ENCODE peak calls at places on chromosomes 12 and 14, in four cellular contexts. One of them, this sample, is unnamed.
A peak's percentile ranks its signal among the peaks of the same experiment; 100 is the strongest.

GRCh38 chr14:101174980-101175606 is 271.6 kb upstream of the RTL1 start:
- DNase-seq in heart right ventricle: no peak
- DNase-seq in foreskin keratinocyte: no peak
- DNase-seq in CD4-positive, alpha-beta T cell: no peak
- DNase-seq in this sample: no peak

GRCh38 chr14:64556526-64556925 is 6.8 kb downstream of the PPP1R36 start:
- DNase-seq in heart right ventricle: no peak
- DNase-seq in foreskin keratinocyte: peak; percentile 37
- DNase-seq in CD4-positive, alpha-beta T cell: no peak
- DNase-seq in this sample: no peak

GRCh38 chr14:88437659-88438058 is 52.2 kb downstream of the SPATA7 start:
- DNase-seq in foreskin keratinocyte: no peak
- DNase-seq in CD4-positive, alpha-beta T cell: no peak
- DNase-seq in heart right ventricle: no peak
- DNase-seq in this sample: no peak

GRCh38 chr14:102071283-102071998 is 15.4 kb downstream of the HSP90AA1 start:
- DNase-seq in CD4-positive, alpha-beta T cell: no peak
- DNase-seq in heart right ventricle: no peak
- DNase-seq in foreskin keratinocyte: peak; percentile 87
- DNase-seq in this sample: no peak

GRCh38 chr12:107533218-107533617 is 152.4 kb upstream of the PWP1 start:
- DNase-seq in foreskin keratinocyte: no peak
- DNase-seq in CD4-positive, alpha-beta T cell: no peak
- DNase-seq in heart right ventricle: no peak
- DNase-seq in this sample: no peak

GRCh38 chr14:50532502-50533313 is at the start of gene MAP4K5:
- DNase-seq in CD4-positive, alpha-beta T cell: peak; percentile 82
- DNase-seq in foreskin keratinocyte: peak; percentile 73
- DNase-seq in heart right ventricle: peak; percentile 93
- DNase-seq in this sample: peak; percentile 40

GRCh38 chr12:21651821-21652220 is 5.8 kb downstream of the LDHB start:
- DNase-seq in CD4-positive, alpha-beta T cell: no peak
- DNase-seq in heart right ventricle: no peak
- DNase-seq in foreskin keratinocyte: no peak
- DNase-seq in this sample: no peak

GRCh38 chr12:132886529-132887477 is 602 bp downstream of the CHFR start:
- DNase-seq in foreskin keratinocyte: no peak
- DNase-seq in CD4-positive, alpha-beta T cell: no peak
- DNase-seq in heart right ventricle: no peak
- DNase-seq in this sample: no peak

GRCh38 chr14:31596691-31597090 is 35.5 kb downstream of the NUBPL start:
- DNase-seq in CD4-positive, alpha-beta T cell: no peak
- DNase-seq in foreskin keratinocyte: no peak
- DNase-seq in heart right ventricle: no peak
- DNase-seq in this sample: no peak

GRCh38 chr12:53180931-53181645 is 363 bp upstream of the CSAD start:
- DNase-seq in foreskin keratinocyte: peak; percentile 41
- DNase-seq in CD4-positive, alpha-beta T cell: peak; percentile 69
- DNase-seq in heart right ventricle: peak; percentile 83
- DNase-seq in this sample: no peak

GRCh38 chr12:108837239-108837638 is 20.1 kb downstream of the SSH1 start:
- DNase-seq in heart right ventricle: no peak
- DNase-seq in foreskin keratinocyte: no peak
- DNase-seq in CD4-positive, alpha-beta T cell: no peak
- DNase-seq in this sample: no peak

GRCh38 chr14:77098470-77099353 is 654 bp downstream of the CIPC start:
- DNase-seq in heart right ventricle: peak; percentile 74
- DNase-seq in foreskin keratinocyte: no peak
- DNase-seq in CD4-positive, alpha-beta T cell: no peak
- DNase-seq in this sample: no peak

GRCh38 chr14:100547633-100548294 is 39.5 kb downstream of the BEGAIN start:
- DNase-seq in foreskin keratinocyte: no peak
- DNase-seq in CD4-positive, alpha-beta T cell: no peak
- DNase-seq in heart right ventricle: peak; percentile 54
- DNase-seq in this sample: no peak

GRCh38 chr12:5945071-5946008 is at the start of gene ANO2:
- DNase-seq in foreskin keratinocyte: no peak
- DNase-seq in heart right ventricle: peak; percentile 27
- DNase-seq in CD4-positive, alpha-beta T cell: no peak
- DNase-seq in this sample: no peak

GRCh38 chr12:2902287-2902880 is 11.7 kb downstream of the TULP3 start:
- DNase-seq in foreskin keratinocyte: no peak
- DNase-seq in heart right ventricle: no peak
- DNase-seq in CD4-positive, alpha-beta T cell: no peak
- DNase-seq in this sample: no peak

GRCh38 chr14:52918486-52918885 is 32.4 kb downstream of the FERMT2 start:
- DNase-seq in heart right ventricle: no peak
- DNase-seq in CD4-positive, alpha-beta T cell: peak; percentile 2
- DNase-seq in foreskin keratinocyte: peak; percentile 54
- DNase-seq in this sample: peak; percentile 12

GRCh38 chr12:99810718-99811593 is 163.4 kb downstream of the GARIN6 start:
- DNase-seq in heart right ventricle: no peak
- DNase-seq in CD4-positive, alpha-beta T cell: no peak
- DNase-seq in foreskin keratinocyte: peak; percentile 9
- DNase-seq in this sample: no peak

GRCh38 chr12:81758421-81759214 is 532 bp downstream of the PPFIA2 start:
- DNase-seq in foreskin keratinocyte: peak; percentile 4
- DNase-seq in heart right ventricle: peak; percentile 15
- DNase-seq in CD4-positive, alpha-beta T cell: no peak
- DNase-seq in this sample: no peak

GRCh38 chr12:50042693-50043092 is 14.7 kb upstream of the ASIC1 start:
- DNase-seq in CD4-positive, alpha-beta T cell: no peak
- DNase-seq in heart right ventricle: no peak
- DNase-seq in foreskin keratinocyte: no peak
- DNase-seq in this sample: no peak

GRCh38 chr12:29561736-29562135 is 64.2 kb upstream of the OVCH1 start:
- DNase-seq in CD4-positive, alpha-beta T cell: no peak
- DNase-seq in heart right ventricle: no peak
- DNase-seq in foreskin keratinocyte: no peak
- DNase-seq in this sample: no peak

GRCh38 chr14:75640876-75641275 is 19.8 kb downstream of the ERG28 start:
- DNase-seq in CD4-positive, alpha-beta T cell: no peak
- DNase-seq in heart right ventricle: no peak
- DNase-seq in foreskin keratinocyte: no peak
- DNase-seq in this sample: no peak

GRCh38 chr14:55540847-55541773 is 38.9 kb upstream of the KTN1 start:
- DNase-seq in CD4-positive, alpha-beta T cell: no peak
- DNase-seq in heart right ventricle: no peak
- DNase-seq in foreskin keratinocyte: peak; percentile 42
- DNase-seq in this sample: peak; percentile 29

GRCh38 chr12:130633771-130634170 is 82.3 kb downstream of the RIMBP2 start:
- DNase-seq in CD4-positive, alpha-beta T cell: no peak
- DNase-seq in heart right ventricle: no peak
- DNase-seq in foreskin keratinocyte: no peak
- DNase-seq in this sample: no peak

DNA sequence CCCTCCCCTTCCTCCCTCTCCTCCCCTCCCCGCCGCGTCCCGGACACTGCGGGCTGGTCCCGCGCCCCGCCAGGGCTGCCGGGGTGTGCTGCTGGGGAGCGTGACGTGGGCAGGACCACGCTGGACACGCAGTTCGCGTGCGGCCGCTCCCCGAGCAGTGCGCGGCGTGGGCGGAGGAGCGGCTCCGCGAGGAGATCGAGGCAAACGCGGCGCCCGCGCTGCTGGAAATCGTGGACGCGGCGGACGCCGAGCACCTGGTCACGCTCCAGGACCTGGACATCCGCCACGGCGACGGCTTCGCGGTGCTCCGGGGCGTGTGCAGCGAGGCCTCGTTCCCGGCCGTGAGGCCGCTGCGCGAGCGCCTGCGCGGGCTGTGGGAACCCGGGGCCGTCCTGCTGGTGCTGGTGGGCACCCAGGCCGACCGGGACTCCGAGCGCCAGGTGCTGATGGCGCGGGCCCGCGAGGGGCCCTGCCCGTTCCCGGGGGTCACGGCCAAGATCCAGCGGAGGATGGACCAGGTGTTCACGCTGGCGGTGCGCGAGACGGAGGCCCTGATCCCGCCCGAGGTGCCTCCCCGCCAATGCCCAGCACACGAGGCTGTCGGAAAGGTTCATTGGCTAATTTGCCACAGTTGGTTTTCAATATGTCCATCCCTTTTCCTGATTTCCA is 84.3 kb downstream of the TNFAIP2 start:
- DNase-seq in heart right ventricle: peak; percentile 56
- DNase-seq in CD4-positive, alpha-beta T cell: no peak
- DNase-seq in foreskin keratinocyte: no peak
- DNase-seq in this sample: no peak
- H3K27ac ChIP-seq in heart right ventricle: peak overlapping the region; percentile 69
- H3K27ac ChIP-seq in CD4-positive, alpha-beta T cell: no peak overlapping the region
- H3K27ac ChIP-seq in foreskin keratinocyte: no peak overlapping the region
- H3K27ac ChIP-seq in this sample: no peak overlapping the region

DNA sequence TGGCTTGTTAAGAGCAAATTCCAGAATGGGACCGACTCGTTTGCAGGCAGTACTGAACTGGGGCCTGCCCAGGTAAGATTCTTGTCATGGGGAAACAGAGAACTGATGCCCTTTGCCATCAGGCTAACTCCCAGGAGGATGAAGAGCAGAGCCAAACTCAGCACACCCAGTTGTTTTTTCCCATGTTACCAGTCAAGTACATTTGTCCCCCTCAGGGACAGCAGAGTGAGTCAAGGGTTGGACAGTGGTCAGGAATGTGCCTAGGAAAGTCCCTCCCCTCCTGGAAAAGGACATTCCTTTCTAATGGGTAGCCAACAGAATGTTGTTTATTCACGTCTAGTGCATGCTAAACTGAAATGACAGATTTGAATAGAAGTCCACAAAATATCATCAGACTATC is 1.6 kb downstream of the ART4 start:
- DNase-seq in CD4-positive, alpha-beta T cell: no peak
- DNase-seq in heart right ventricle: peak; percentile 28
- DNase-seq in foreskin keratinocyte: peak; percentile 64
- DNase-seq in this sample: no peak
- H3K27ac ChIP-seq in CD4-positive, alpha-beta T cell: no peak overlapping the region
- H3K27ac ChIP-seq in heart right ventricle: peak overlapping the region; percentile 73
- H3K27ac ChIP-seq in foreskin keratinocyte: no peak overlapping the region
- H3K27ac ChIP-seq in this sample: no peak overlapping the region

GRCh38 chr12:31662176-31662849 is 2.8 kb downstream of the ETFBKMT start:
- DNase-seq in foreskin keratinocyte: no peak
- DNase-seq in heart right ventricle: no peak
- DNase-seq in CD4-positive, alpha-beta T cell: no peak
- DNase-seq in this sample: no peak

GRCh38 chr12:31655208-31655607 is 4.3 kb upstream of the ETFBKMT start:
- DNase-seq in CD4-positive, alpha-beta T cell: no peak
- DNase-seq in heart right ventricle: no peak
- DNase-seq in foreskin keratinocyte: no peak
- DNase-seq in this sample: no peak

GRCh38 chr12:31659087-31659942 is at the start of gene ETFBKMT:
- DNase-seq in CD4-positive, alpha-beta T cell: peak; percentile 87
- DNase-seq in heart right ventricle: peak; percentile 84
- DNase-seq in foreskin keratinocyte: peak; percentile 93
- DNase-seq in this sample: peak; percentile 68

GRCh38 chr12:31655792-31656191 is 3.7 kb upstream of the ETFBKMT start:
- DNase-seq in CD4-positive, alpha-beta T cell: no peak
- DNase-seq in foreskin keratinocyte: no peak
- DNase-seq in heart right ventricle: no peak
- DNase-seq in this sample: no peak

GRCh38 chr12:31658743-31659086 is 773 bp upstream of the ETFBKMT start:
- DNase-seq in foreskin keratinocyte: no peak
- DNase-seq in heart right ventricle: no peak
- DNase-seq in CD4-positive, alpha-beta T cell: no peak
- DNase-seq in this sample: no peak
- H3K27ac ChIP-seq in foreskin keratinocyte: peak overlapping the region; percentile 88
- H3K27ac ChIP-seq in heart right ventricle: peak overlapping the region; percentile 83
- H3K27ac ChIP-seq in CD4-positive, alpha-beta T cell: peak overlapping the region; percentile 68
- H3K27ac ChIP-seq in this sample: peak overlapping the region; percentile 93

GRCh38 chr12:124458992-124459851 is 108.2 kb downstream of the NCOR2 start:
- DNase-seq in foreskin keratinocyte: no peak
- DNase-seq in CD4-positive, alpha-beta T cell: no peak
- DNase-seq in heart right ventricle: no peak
- DNase-seq in this sample: no peak
- H3K27ac ChIP-seq in foreskin keratinocyte: no peak overlapping the region
- H3K27ac ChIP-seq in CD4-positive, alpha-beta T cell: no peak overlapping the region
- H3K27ac ChIP-seq in heart right ventricle: no peak overlapping the region
- H3K27ac ChIP-seq in this sample: no peak overlapping the region

GRCh38 chr12:93883436-93884154 is 206.4 kb downstream of the CRADD start:
- DNase-seq in foreskin keratinocyte: peak; percentile 68
- DNase-seq in heart right ventricle: no peak
- DNase-seq in CD4-positive, alpha-beta T cell: no peak
- DNase-seq in this sample: no peak
- H3K27ac ChIP-seq in foreskin keratinocyte: no peak overlapping the region
- H3K27ac ChIP-seq in heart right ventricle: no peak overlapping the region
- H3K27ac ChIP-seq in CD4-positive, alpha-beta T cell: no peak overlapping the region
- H3K27ac ChIP-seq in this sample: no peak overlapping the region

GRCh38 chr14:69848903-69849391 is 30.3 kb upstream of the SMOC1 start:
- DNase-seq in foreskin keratinocyte: no peak
- DNase-seq in heart right ventricle: no peak
- DNase-seq in CD4-positive, alpha-beta T cell: no peak
- DNase-seq in this sample: no peak
- H3K27ac ChIP-seq in foreskin keratinocyte: no peak overlapping the region
- H3K27ac ChIP-seq in heart right ventricle: no peak overlapping the region
- H3K27ac ChIP-seq in CD4-positive, alpha-beta T cell: no peak overlapping the region
- H3K27ac ChIP-seq in this sample: no peak overlapping the region

DNA sequence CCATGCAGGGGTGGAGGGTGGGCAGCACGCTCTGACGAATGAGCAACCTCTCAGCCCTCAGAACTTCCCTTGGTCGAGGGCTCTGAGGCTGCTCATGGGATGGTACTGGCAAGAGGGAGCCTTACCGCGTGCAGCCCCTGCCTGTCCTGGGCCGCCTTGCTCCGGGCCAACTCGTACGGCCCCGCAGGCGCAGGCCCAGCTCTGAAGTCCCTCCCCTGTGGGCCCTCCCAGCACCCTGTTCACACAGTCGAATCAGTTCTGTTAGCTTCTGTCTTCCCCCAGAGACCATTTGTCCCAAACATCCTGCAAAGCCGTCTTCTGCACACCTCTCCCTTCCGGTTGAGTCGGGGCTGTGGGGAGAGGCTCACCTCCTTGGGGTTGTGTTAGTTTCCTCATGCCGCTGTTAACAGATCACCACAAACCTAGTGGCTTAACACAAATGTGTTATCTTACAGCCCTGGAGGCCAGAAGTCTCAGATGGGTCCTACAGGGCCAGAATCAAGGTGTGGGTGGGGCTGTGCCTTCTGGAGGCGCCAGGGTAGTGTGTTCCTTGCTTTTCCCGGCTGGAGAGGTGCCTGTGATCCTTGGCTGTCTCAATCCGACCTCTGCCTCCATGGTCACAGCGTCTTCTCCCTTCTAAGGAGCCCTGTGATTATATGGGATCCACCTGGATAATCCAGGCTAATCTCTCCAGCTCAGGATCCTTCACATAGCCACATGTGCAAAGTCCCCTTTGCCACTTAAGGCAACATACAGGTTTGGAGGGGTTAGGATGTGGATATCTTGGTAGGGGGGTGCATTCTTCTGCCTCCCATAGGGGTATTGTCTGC is 901 bp upstream of the HVCN1 start:
- DNase-seq in heart right ventricle: peak; percentile 51
- DNase-seq in foreskin keratinocyte: peak; percentile 26
- DNase-seq in CD4-positive, alpha-beta T cell: peak; percentile 18
- DNase-seq in this sample: no peak
- H3K27ac ChIP-seq in heart right ventricle: peak overlapping the region; percentile 78
- H3K27ac ChIP-seq in foreskin keratinocyte: no peak overlapping the region
- H3K27ac ChIP-seq in CD4-positive, alpha-beta T cell: peak overlapping the region; percentile 50
- H3K27ac ChIP-seq in this sample: no peak overlapping the region

GRCh38 chr12:93113317-93114006 is 184.4 kb upstream of the EEA1 start:
- DNase-seq in CD4-positive, alpha-beta T cell: no peak
- DNase-seq in foreskin keratinocyte: no peak
- DNase-seq in heart right ventricle: no peak
- DNase-seq in this sample: no peak
- H3K27ac ChIP-seq in CD4-positive, alpha-beta T cell: no peak overlapping the region
- H3K27ac ChIP-seq in foreskin keratinocyte: peak overlapping the region; percentile 25
- H3K27ac ChIP-seq in heart right ventricle: peak overlapping the region; percentile 5
- H3K27ac ChIP-seq in this sample: peak overlapping the region; percentile 11

GRCh38 chr12:51591020-51591901 is at the start of gene SCN8A:
- DNase-seq in foreskin keratinocyte: peak; percentile 22
- DNase-seq in CD4-positive, alpha-beta T cell: peak; percentile 19
- DNase-seq in heart right ventricle: peak; percentile 19
- DNase-seq in this sample: no peak
- H3K27ac ChIP-seq in foreskin keratinocyte: no peak within 1 kb of the TSS
- H3K27ac ChIP-seq in CD4-positive, alpha-beta T cell: no peak within 1 kb of the TSS
- H3K27ac ChIP-seq in heart right ventricle: no peak within 1 kb of the TSS
- H3K27ac ChIP-seq in this sample: no peak within 1 kb of the TSS

This sample was measured in epithelial cell of prostate.